ENCODE peak calls at places on chromosomes 12 and 14, in six cellular contexts. One of them, this sample, is unnamed.

GRCh38 chr14:104323551-104324175 is 185.3 kb downstream of the KIF26A start:
- DNase-seq in neuronal stem cell: no peak
- DNase-seq in endothelial cell of umbilical vein: no peak
- DNase-seq in heart right ventricle: no peak
- DNase-seq in cardiac muscle cell: no peak
- DNase-seq in substantia nigra: no peak
- DNase-seq in this sample: no peak

GRCh38 chr12:50986961-50987737 is 34.8 kb downstream of the HIGD1C start:
- DNase-seq in neuronal stem cell: peak; percentile 9
- DNase-seq in endothelial cell of umbilical vein: peak; percentile 81
- DNase-seq in heart right ventricle: no peak
- DNase-seq in cardiac muscle cell: peak; percentile 77
- DNase-seq in substantia nigra: no peak
- DNase-seq in this sample: peak; percentile 46

GRCh38 chr12:90995041-90995440 is 9.7 kb downstream of the EPYC start:
- DNase-seq in neuronal stem cell: no peak
- DNase-seq in endothelial cell of umbilical vein: no peak
- DNase-seq in heart right ventricle: no peak
- DNase-seq in cardiac muscle cell: peak; percentile 40
- DNase-seq in substantia nigra: no peak
- DNase-seq in this sample: no peak

GRCh38 chr12:10641735-10642500 is 28.5 kb upstream of the MAGOHB start:
- DNase-seq in neuronal stem cell: no peak
- DNase-seq in endothelial cell of umbilical vein: peak; percentile 99
- DNase-seq in heart right ventricle: no peak
- DNase-seq in cardiac muscle cell: peak; percentile 59
- DNase-seq in substantia nigra: no peak
- DNase-seq in this sample: no peak

GRCh38 chr12:49428652-49429549 is 61.6 kb downstream of the SPATS2 start:
- DNase-seq in neuronal stem cell: no peak
- DNase-seq in endothelial cell of umbilical vein: peak; percentile 27
- DNase-seq in heart right ventricle: no peak
- DNase-seq in cardiac muscle cell: peak; percentile 76
- DNase-seq in substantia nigra: no peak
- DNase-seq in this sample: peak; percentile 37

GRCh38 chr12:117882181-117882580 is 86.6 kb downstream of the KSR2 start:
- DNase-seq in neuronal stem cell: no peak
- DNase-seq in endothelial cell of umbilical vein: no peak
- DNase-seq in heart right ventricle: no peak
- DNase-seq in cardiac muscle cell: no peak
- DNase-seq in substantia nigra: no peak
- DNase-seq in this sample: peak; percentile 55

GRCh38 chr12:113831486-113831885 is 134.6 kb downstream of the RBM19 start:
- DNase-seq in neuronal stem cell: no peak
- DNase-seq in endothelial cell of umbilical vein: peak; percentile 18
- DNase-seq in heart right ventricle: no peak
- DNase-seq in cardiac muscle cell: no peak
- DNase-seq in substantia nigra: no peak
- DNase-seq in this sample: no peak

GRCh38 chr14:22842211-22843122 is 6.1 kb downstream of the MMP14 start:
- DNase-seq in neuronal stem cell: no peak
- DNase-seq in endothelial cell of umbilical vein: no peak
- DNase-seq in heart right ventricle: no peak
- DNase-seq in cardiac muscle cell: no peak
- DNase-seq in substantia nigra: no peak
- DNase-seq in this sample: no peak

GRCh38 chr12:109776624-109777023 is 56.6 kb downstream of the TRPV4 start:
- DNase-seq in neuronal stem cell: no peak
- DNase-seq in endothelial cell of umbilical vein: no peak
- DNase-seq in heart right ventricle: no peak
- DNase-seq in cardiac muscle cell: no peak
- DNase-seq in substantia nigra: no peak
- DNase-seq in this sample: no peak

GRCh38 chr12:104280703-104281458 is 22.7 kb upstream of the EID3 start:
- DNase-seq in neuronal stem cell: no peak
- DNase-seq in endothelial cell of umbilical vein: peak; percentile 79
- DNase-seq in heart right ventricle: no peak
- DNase-seq in cardiac muscle cell: peak; percentile 91
- DNase-seq in substantia nigra: no peak
- DNase-seq in this sample: no peak

GRCh38 chr12:27965966-27966365 is 6.6 kb downstream of the PTHLH start:
- DNase-seq in neuronal stem cell: no peak
- DNase-seq in endothelial cell of umbilical vein: peak; percentile 50
- DNase-seq in heart right ventricle: no peak
- DNase-seq in cardiac muscle cell: no peak
- DNase-seq in substantia nigra: no peak
- DNase-seq in this sample: no peak

GRCh38 chr12:72523754-72524153 is 251.6 kb downstream of the TRHDE start:
- DNase-seq in neuronal stem cell: no peak
- DNase-seq in endothelial cell of umbilical vein: no peak
- DNase-seq in heart right ventricle: no peak
- DNase-seq in cardiac muscle cell: no peak
- DNase-seq in substantia nigra: no peak
- DNase-seq in this sample: no peak

GRCh38 chr14:72472845-72473244 is 421.1 kb downstream of the DPF3 start:
- DNase-seq in neuronal stem cell: no peak
- DNase-seq in endothelial cell of umbilical vein: no peak
- DNase-seq in heart right ventricle: no peak
- DNase-seq in cardiac muscle cell: no peak
- DNase-seq in substantia nigra: no peak
- DNase-seq in this sample: no peak

GRCh38 chr14:94768141-94768520 is 1.8 kb downstream of the GSC start:
- DNase-seq in neuronal stem cell: no peak
- DNase-seq in endothelial cell of umbilical vein: no peak
- DNase-seq in heart right ventricle: no peak
- DNase-seq in cardiac muscle cell: no peak
- DNase-seq in substantia nigra: no peak
- DNase-seq in this sample: no peak

GRCh38 chr12:84994436-84994835 is 41.6 kb downstream of the TSPAN19 start:
- DNase-seq in neuronal stem cell: no peak
- DNase-seq in endothelial cell of umbilical vein: peak; percentile 31
- DNase-seq in heart right ventricle: no peak
- DNase-seq in cardiac muscle cell: no peak
- DNase-seq in substantia nigra: no peak
- DNase-seq in this sample: no peak

GRCh38 chr12:43550831-43551270 is 1.2 kb downstream of the ADAMTS20 start:
- DNase-seq in neuronal stem cell: peak; percentile 5
- DNase-seq in endothelial cell of umbilical vein: no peak
- DNase-seq in heart right ventricle: no peak
- DNase-seq in cardiac muscle cell: no peak
- DNase-seq in substantia nigra: no peak
- DNase-seq in this sample: no peak

GRCh38 chr12:89183985-89184435 is 168.3 kb downstream of the DUSP6 start:
- DNase-seq in neuronal stem cell: no peak
- DNase-seq in endothelial cell of umbilical vein: no peak
- DNase-seq in heart right ventricle: peak; percentile 20
- DNase-seq in cardiac muscle cell: peak; percentile 96
- DNase-seq in substantia nigra: no peak
- DNase-seq in this sample: no peak

GRCh38 chr12:3218150-3218845 is 141.1 kb downstream of the TSPAN9 start:
- DNase-seq in neuronal stem cell: no peak
- DNase-seq in endothelial cell of umbilical vein: peak; percentile 88
- DNase-seq in heart right ventricle: peak; percentile 85
- DNase-seq in cardiac muscle cell: peak; percentile 89
- DNase-seq in substantia nigra: peak; percentile 18
- DNase-seq in this sample: no peak

GRCh38 chr14:22598896-22599244 is 770 bp downstream of the ABHD4 start:
- DNase-seq in neuronal stem cell: no peak
- DNase-seq in endothelial cell of umbilical vein: peak; percentile 74
- DNase-seq in heart right ventricle: no peak
- DNase-seq in cardiac muscle cell: peak; percentile 44
- DNase-seq in substantia nigra: no peak
- DNase-seq in this sample: no peak

GRCh38 chr12:47800582-47800981 is 19.1 kb downstream of the HDAC7 start:
- DNase-seq in neuronal stem cell: no peak
- DNase-seq in endothelial cell of umbilical vein: no peak
- DNase-seq in heart right ventricle: no peak
- DNase-seq in cardiac muscle cell: no peak
- DNase-seq in substantia nigra: no peak
- DNase-seq in this sample: no peak

GRCh38 chr14:75417674-75418073 is 10.1 kb upstream of the JDP2 start:
- DNase-seq in neuronal stem cell: no peak
- DNase-seq in endothelial cell of umbilical vein: no peak
- DNase-seq in heart right ventricle: no peak
- DNase-seq in cardiac muscle cell: peak; percentile 89
- DNase-seq in substantia nigra: no peak
- DNase-seq in this sample: no peak

GRCh38 chr12:108174641-108175040 is 45.6 kb downstream of the WSCD2 start:
- DNase-seq in neuronal stem cell: no peak
- DNase-seq in endothelial cell of umbilical vein: no peak
- DNase-seq in heart right ventricle: no peak
- DNase-seq in cardiac muscle cell: no peak
- DNase-seq in substantia nigra: no peak
- DNase-seq in this sample: no peak

GRCh38 chr12:118164798-118165486 is 29.0 kb downstream of the PEBP1 start:
- DNase-seq in neuronal stem cell: peak; percentile 18
- DNase-seq in endothelial cell of umbilical vein: peak; percentile 53
- DNase-seq in heart right ventricle: no peak
- DNase-seq in cardiac muscle cell: peak; percentile 53
- DNase-seq in substantia nigra: no peak
- DNase-seq in this sample: no peak

GRCh38 chr12:92753976-92754885 is 51.4 kb downstream of the PLEKHG7 start:
- DNase-seq in neuronal stem cell: no peak
- DNase-seq in endothelial cell of umbilical vein: peak; percentile 100
- DNase-seq in heart right ventricle: no peak
- DNase-seq in cardiac muscle cell: no peak
- DNase-seq in substantia nigra: no peak
- DNase-seq in this sample: no peak

GRCh38 chr12:6730169-6730568 is 6.3 kb downstream of the COPS7A start:
- DNase-seq in neuronal stem cell: no peak
- DNase-seq in endothelial cell of umbilical vein: no peak
- DNase-seq in heart right ventricle: no peak
- DNase-seq in cardiac muscle cell: no peak
- DNase-seq in substantia nigra: no peak
- DNase-seq in this sample: no peak

GRCh38 chr14:90235179-90235976 is 21.0 kb upstream of the PSMC1 start:
- DNase-seq in neuronal stem cell: peak; percentile 68
- DNase-seq in endothelial cell of umbilical vein: peak; percentile 80
- DNase-seq in heart right ventricle: peak; percentile 59
- DNase-seq in cardiac muscle cell: peak; percentile 72
- DNase-seq in substantia nigra: peak; percentile 65
- DNase-seq in this sample: peak; percentile 8

GRCh38 chr12:47801170-47801903 is 18.4 kb downstream of the HDAC7 start:
- DNase-seq in neuronal stem cell: no peak
- DNase-seq in endothelial cell of umbilical vein: peak; percentile 54
- DNase-seq in heart right ventricle: no peak
- DNase-seq in cardiac muscle cell: no peak
- DNase-seq in substantia nigra: no peak
- DNase-seq in this sample: no peak

GRCh38 chr12:132490481-132491348 is 764 bp downstream of the FBRSL1 start:
- DNase-seq in neuronal stem cell: no peak
- DNase-seq in endothelial cell of umbilical vein: peak; percentile 9
- DNase-seq in heart right ventricle: no peak
- DNase-seq in cardiac muscle cell: peak; percentile 40
- DNase-seq in substantia nigra: no peak
- DNase-seq in this sample: no peak

DNA sequence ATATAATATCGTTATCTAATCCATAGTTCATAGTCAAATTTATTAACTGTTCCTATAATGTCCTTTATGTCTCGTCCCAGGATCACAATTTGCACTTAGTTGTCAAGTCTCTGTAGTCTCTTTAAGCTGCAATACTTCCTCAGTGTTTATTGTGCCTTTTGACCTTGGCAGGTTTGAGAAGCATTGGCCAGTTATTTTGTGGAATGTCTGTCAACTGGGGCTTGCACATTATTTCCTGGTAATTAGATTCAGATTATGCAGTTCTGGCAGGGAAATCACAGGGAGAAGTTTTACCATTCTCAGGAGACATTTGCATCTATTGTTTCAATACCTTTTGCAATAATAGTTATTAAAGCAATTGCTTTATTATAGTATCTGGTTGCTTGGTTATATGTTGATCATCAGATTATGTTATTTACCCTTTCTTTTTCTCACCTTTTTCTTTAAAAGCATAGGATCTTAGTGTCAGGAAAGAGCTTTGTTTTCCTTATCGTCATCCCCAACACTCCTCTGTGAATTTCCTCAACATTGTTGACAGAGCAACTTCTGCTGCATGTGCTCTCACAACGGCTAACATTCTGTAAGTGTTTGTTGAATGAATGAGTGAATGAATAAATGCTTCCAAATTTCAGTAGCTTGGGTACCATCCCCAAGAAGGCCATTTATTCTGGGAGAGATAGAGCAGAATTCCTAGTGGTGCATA is 3.7 kb upstream of the ART4 start:
- DNase-seq in neuronal stem cell: no peak
- DNase-seq in endothelial cell of umbilical vein: peak; percentile 86
- DNase-seq in heart right ventricle: no peak
- DNase-seq in cardiac muscle cell: peak; percentile 50
- DNase-seq in substantia nigra: no peak
- DNase-seq in this sample: no peak
- H3K27ac ChIP-seq in neuronal stem cell: no peak overlapping the region
- H3K27ac ChIP-seq in endothelial cell of umbilical vein: no peak overlapping the region
- H3K27ac ChIP-seq in heart right ventricle: peak overlapping the region; percentile 1
- H3K27ac ChIP-seq in cardiac muscle cell: no peak overlapping the region
- H3K27ac ChIP-seq in substantia nigra: no peak overlapping the region
- H3K27ac ChIP-seq in this sample: no peak overlapping the region

GRCh38 chr14:103137721-103138482 is 14.6 kb downstream of the TNFAIP2 start:
- DNase-seq in neuronal stem cell: no peak
- DNase-seq in endothelial cell of umbilical vein: no peak
- DNase-seq in heart right ventricle: no peak
- DNase-seq in cardiac muscle cell: no peak
- DNase-seq in substantia nigra: no peak
- DNase-seq in this sample: no peak
- H3K27ac ChIP-seq in neuronal stem cell: no peak overlapping the region
- H3K27ac ChIP-seq in endothelial cell of umbilical vein: no peak overlapping the region
- H3K27ac ChIP-seq in heart right ventricle: peak overlapping the region; percentile 66
- H3K27ac ChIP-seq in cardiac muscle cell: no peak overlapping the region
- H3K27ac ChIP-seq in substantia nigra: no peak overlapping the region
- H3K27ac ChIP-seq in this sample: no peak overlapping the region

GRCh38 chr14:68611611-68612010 is 181.3 kb downstream of the ZFP36L1 start:
- DNase-seq in neuronal stem cell: no peak
- DNase-seq in endothelial cell of umbilical vein: no peak
- DNase-seq in heart right ventricle: no peak
- DNase-seq in cardiac muscle cell: no peak
- DNase-seq in substantia nigra: no peak
- DNase-seq in this sample: no peak
- H3K27ac ChIP-seq in neuronal stem cell: no peak overlapping the region
- H3K27ac ChIP-seq in endothelial cell of umbilical vein: no peak overlapping the region
- H3K27ac ChIP-seq in heart right ventricle: peak overlapping the region; percentile 56
- H3K27ac ChIP-seq in cardiac muscle cell: peak overlapping the region; percentile 78
- H3K27ac ChIP-seq in substantia nigra: no peak overlapping the region
- H3K27ac ChIP-seq in this sample: no peak overlapping the region

DNA sequence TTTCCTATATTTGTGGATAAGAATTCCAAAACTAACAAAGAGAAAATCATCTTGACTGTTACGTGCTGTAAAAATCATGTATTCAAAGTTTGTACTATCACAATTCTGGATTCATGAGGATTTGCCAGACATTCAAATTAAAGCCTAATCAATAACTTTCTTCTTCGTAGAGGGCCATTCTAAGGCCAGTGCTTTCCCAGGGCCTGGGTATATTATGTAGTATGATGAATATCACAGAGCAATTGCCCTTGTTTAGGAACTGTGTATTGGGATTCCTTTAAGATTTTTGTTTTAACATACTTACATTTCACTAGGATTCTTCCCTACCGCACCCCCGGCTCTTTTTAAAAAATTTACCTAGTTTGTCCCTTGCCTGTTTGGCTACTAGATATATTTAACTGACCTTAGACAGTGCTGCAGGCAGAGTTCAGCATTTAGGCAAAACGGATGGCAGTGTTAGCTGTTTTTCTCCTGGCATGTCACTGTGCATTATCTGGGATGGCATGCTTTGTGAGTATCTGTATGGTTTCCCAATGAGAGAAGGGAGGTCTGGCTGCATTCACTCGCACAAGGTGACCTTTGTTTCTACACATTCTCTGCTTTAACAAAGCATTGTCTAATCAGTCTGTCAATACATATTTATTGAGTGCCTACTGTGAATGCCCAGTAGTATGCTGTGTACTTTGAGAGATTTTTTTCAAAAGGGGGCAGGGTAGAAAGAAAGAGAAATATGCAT is 63.2 kb downstream of the ERC1 start:
- DNase-seq in neuronal stem cell: peak; percentile 11
- DNase-seq in endothelial cell of umbilical vein: no peak
- DNase-seq in heart right ventricle: no peak
- DNase-seq in cardiac muscle cell: peak; percentile 16
- DNase-seq in substantia nigra: no peak
- DNase-seq in this sample: no peak
- H3K27ac ChIP-seq in neuronal stem cell: no peak overlapping the region
- H3K27ac ChIP-seq in endothelial cell of umbilical vein: no peak overlapping the region
- H3K27ac ChIP-seq in heart right ventricle: peak overlapping the region; percentile 40
- H3K27ac ChIP-seq in cardiac muscle cell: peak overlapping the region; percentile 84
- H3K27ac ChIP-seq in substantia nigra: no peak overlapping the region
- H3K27ac ChIP-seq in this sample: peak overlapping the region; percentile 6